ENCODE peak calls at places on chromosomes 11 and 22, in eight cellular contexts. P is stimulated activated CD8-positive, alpha-beta memory T cell treated with anti-CD3 and anti-CD28 coated beads, Interleukin-4, amount 100 ng/mL, for 1 hour; J is NCI-H524 treated with DMSO at 0.1 percent for 48 hours; U is brain microvascular endothelial cell; K is fibroblast of mammary gland; L is heart right ventricle; S is NT2/D1; A is central memory CD4-positive, alpha-beta T cell. F is an unnamed sample.

GRCh38 chr11:46560300-46561025 is 33.4 kb downstream of the AMBRA1 start:
- DNase-seq in P (no peak), U (no peak), J (no peak), S (no peak), K (peak), A (peak), L (no peak), F (no peak)

GRCh38 chr11:69558519-69558941 is 77.1 kb downstream of the LINC01488 start:
- DNase-seq in P (no peak), A (peak), L (no peak), S (no peak), J (no peak), K (no peak), U (no peak), F (no peak)

GRCh38 chr11:2867722-2868548 is 17.6 kb downstream of the CDKN1C start:
- DNase-seq in K (no peak), J (no peak), S (no peak), A (no peak), L (no peak), P (no peak), U (no peak), F (no peak)

GRCh38 chr11:126602349-126602940 is 247.0 kb downstream of the ST3GAL4 start:
- DNase-seq in P (no peak), J (no peak), S (no peak), A (no peak), L (no peak), K (no peak), U (no peak), F (no peak)

GRCh38 chr11:71179877-71180276 is 72.5 kb downstream of the SHANK2 start:
- DNase-seq in P (no peak), L (no peak), U (no peak), J (no peak), S (no peak), A (no peak), K (no peak), F (no peak)

GRCh38 chr11:2096001-2096918 is 42.9 kb downstream of the IGF2 start:
- DNase-seq in P (no peak), U (peak), L (no peak), S (no peak), A (no peak), K (no peak), J (no peak), F (no peak)

GRCh38 chr22:50471197-50471847 is 3.5 kb downstream of the SBF1 start:
- DNase-seq in S (no peak), U (no peak), K (no peak), A (no peak), J (no peak), P (no peak), L (no peak), F (peak)

GRCh38 chr11:87301785-87302540 is 264.2 kb downstream of the TMEM135 start:
- DNase-seq in U (no peak), A (no peak), K (peak), L (no peak), P (no peak), J (no peak), S (no peak), F (no peak)

GRCh38 chr22:37021041-37021440 is 1.5 kb downstream of the MPST start:
- DNase-seq in S (no peak), U (no peak), L (no peak), K (no peak), P (no peak), A (no peak), J (no peak), F (no peak)

GRCh38 chr11:106159846-106160245 is 82.4 kb downstream of the AASDHPPT start:
- DNase-seq in S (no peak), K (peak), U (no peak), A (no peak), L (no peak), P (no peak), J (no peak), F (no peak)

GRCh38 chr22:44419429-44419828 is 78.6 kb downstream of the RTL6 start:
- DNase-seq in L (no peak), U (peak), J (no peak), A (no peak), K (peak), P (no peak), S (no peak), F (no peak)

GRCh38 chr11:10080134-10080533 is 213.9 kb downstream of the SBF2 start:
- DNase-seq in A (no peak), P (no peak), J (no peak), K (no peak), U (no peak), L (no peak), S (no peak), F (no peak)

GRCh38 chr22:24105018-24105360 is 76.3 kb upstream of the SUSD2 start:
- DNase-seq in K (peak), S (no peak), P (no peak), U (no peak), A (no peak), J (no peak), L (no peak), F (peak)

GRCh38 chr11:70915158-70915795 is 337.1 kb downstream of the SHANK2 start:
- DNase-seq in S (no peak), L (no peak), J (no peak), U (no peak), P (no peak), A (no peak), K (no peak), F (no peak)

GRCh38 chr11:57321996-57322880 is 2.5 kb downstream of the TNKS1BP1 start:
- DNase-seq in J (no peak), K (peak), U (peak), A (no peak), P (no peak), L (peak), S (no peak), F (peak)

GRCh38 chr22:44638966-44639739 is 62.9 kb upstream of the PRR5 start:
- DNase-seq in A (no peak), P (no peak), L (no peak), K (peak), J (no peak), U (no peak), S (no peak), F (peak)

GRCh38 chr11:1863352-1864215 is 10.7 kb downstream of the LSP1 start:
- DNase-seq in J (no peak), L (peak), P (no peak), A (no peak), K (peak), U (peak), S (peak), F (peak)

GRCh38 chr11:78689558-78690153 is 115.0 kb upstream of the NARS2 start:
- DNase-seq in U (no peak), P (no peak), K (no peak), A (no peak), S (no peak), J (no peak), L (no peak), F (no peak)

GRCh38 chr11:101582242-101583052 is 1.4 kb downstream of the TRPC6 start:
- DNase-seq in A (no peak), L (no peak), U (peak), S (no peak), P (no peak), J (no peak), K (peak), F (no peak)

GRCh38 chr11:129951201-129951882 is 51.3 kb downstream of the PRDM10 start:
- DNase-seq in K (no peak), U (no peak), A (no peak), P (no peak), L (no peak), J (no peak), S (no peak), F (no peak)

GRCh38 chr22:46797355-46797754 is 34.9 kb downstream of the TBC1D22A start:
- DNase-seq in U (peak), S (no peak), J (no peak), A (no peak), K (peak), L (no peak), P (no peak), F (no peak)

GRCh38 chr11:31641477-31642062 is 132.0 kb downstream of the ELP4 start:
- DNase-seq in P (no peak), A (no peak), S (peak), J (peak), K (peak), L (peak), U (no peak), F (no peak)

GRCh38 chr11:2882681-2883110 is 2.9 kb downstream of the CDKN1C start:
- DNase-seq in S (no peak), A (no peak), J (no peak), U (no peak), K (no peak), P (no peak), L (no peak), F (no peak)

GRCh38 chr22:33829549-33830280 is 90.6 kb downstream of the LARGE1 start:
- DNase-seq in J (peak), S (no peak), L (no peak), U (no peak), K (no peak), A (no peak), P (no peak), F (no peak)

GRCh38 chr11:101915811-101916291 is 471 bp downstream of the ANGPTL5 start:
- DNase-seq in A (no peak), P (no peak), L (no peak), K (peak), U (peak), S (no peak), J (no peak), F (no peak)

GRCh38 chr11:508956-509355 is 1.9 kb upstream of the RNH1 start:
- DNase-seq in S (no peak), L (no peak), P (no peak), K (no peak), J (no peak), U (no peak), A (no peak), F (no peak)

GRCh38 chr11:78957481-78958245 is 383.0 kb upstream of the NARS2 start:
- DNase-seq in L (no peak), A (no peak), S (no peak), P (no peak), J (no peak), U (no peak), K (peak), F (no peak)

GRCh38 chr11:125398475-125398874 is 97.6 kb downstream of the FEZ1 start:
- DNase-seq in U (no peak), L (no peak), K (no peak), S (no peak), J (no peak), P (no peak), A (no peak), F (no peak)

GRCh38 chr11:20934521-20934920 is 265.1 kb downstream of the NELL1 start:
- DNase-seq in A (no peak), K (no peak), P (no peak), S (no peak), U (no peak), L (no peak), J (peak), F (no peak)

GRCh38 chr22:46052801-46053562 is 76.0 kb upstream of the WNT7B start:
- DNase-seq in P (no peak), J (no peak), L (no peak), U (no peak), K (peak), A (peak), S (no peak), F (no peak)

GRCh38 chr22:25419247-25420113 is 145.0 kb upstream of the GRK3 start:
- DNase-seq in J (no peak), U (peak), S (no peak), K (no peak), P (no peak), A (no peak), L (peak), F (peak)

GRCh38 chr11:112157274-112157766 is 6.6 kb downstream of the IL18 start:
- DNase-seq in P (no peak), A (no peak), S (no peak), K (peak), J (no peak), U (peak), L (no peak), F (no peak)